ENCODE peak calls at places on chromosomes 4 and X, in seven cellular contexts. One of them, this sample, is unnamed.

GRCh38 chrX:13250831-13251612 is 68.8 kb downstream of the ATXN3L start:
- DNase-seq in HCT116: no peak
- DNase-seq in IMR-90: peak
- DNase-seq in SK-N-SH: no peak
- DNase-seq in K562: peak
- DNase-seq in H1: no peak
- DNase-seq in GM12878: no peak
- DNase-seq in this sample: no peak

GRCh38 chr4:81352476-81352875 is 119.2 kb downstream of the RASGEF1B start:
- DNase-seq in HCT116: no peak
- DNase-seq in IMR-90: peak
- DNase-seq in SK-N-SH: no peak
- DNase-seq in K562: no peak
- DNase-seq in H1: no peak
- DNase-seq in GM12878: no peak
- DNase-seq in this sample: no peak

GRCh38 chr4:113476800-113477199 is 284.7 kb downstream of the CAMK2D start:
- DNase-seq in HCT116: peak
- DNase-seq in IMR-90: peak
- DNase-seq in SK-N-SH: no peak
- DNase-seq in K562: no peak
- DNase-seq in H1: no peak
- DNase-seq in GM12878: no peak
- DNase-seq in this sample: no peak

GRCh38 chrX:150303386-150304097 is 59.6 kb upstream of the MAMLD1 start:
- DNase-seq in HCT116: no peak
- DNase-seq in IMR-90: no peak
- DNase-seq in SK-N-SH: no peak
- DNase-seq in K562: no peak
- DNase-seq in H1: no peak
- DNase-seq in GM12878: no peak
- DNase-seq in this sample: no peak

GRCh38 chr4:108155373-108155772 is 13.4 kb downstream of the LEF1 start:
- DNase-seq in HCT116: no peak
- DNase-seq in IMR-90: peak
- DNase-seq in SK-N-SH: no peak
- DNase-seq in K562: no peak
- DNase-seq in H1: no peak
- DNase-seq in GM12878: no peak
- DNase-seq in this sample: no peak

GRCh38 chrX:104864296-104864695 is 298.3 kb downstream of the IL1RAPL2 start:
- DNase-seq in HCT116: no peak
- DNase-seq in IMR-90: no peak
- DNase-seq in SK-N-SH: no peak
- DNase-seq in K562: no peak
- DNase-seq in H1: no peak
- DNase-seq in GM12878: no peak
- DNase-seq in this sample: no peak

GRCh38 chrX:7706032-7706431 is 136.9 kb upstream of the VCX start:
- DNase-seq in HCT116: no peak
- DNase-seq in IMR-90: no peak
- DNase-seq in SK-N-SH: no peak
- DNase-seq in K562: no peak
- DNase-seq in H1: no peak
- DNase-seq in GM12878: no peak
- DNase-seq in this sample: no peak

GRCh38 chr4:61959087-61959486 is 759.0 kb downstream of the ADGRL3 start:
- DNase-seq in HCT116: no peak
- DNase-seq in IMR-90: no peak
- DNase-seq in SK-N-SH: no peak
- DNase-seq in K562: no peak
- DNase-seq in H1: no peak
- DNase-seq in GM12878: no peak
- DNase-seq in this sample: no peak

GRCh38 chr4:158850800-158851644 is 82.2 kb downstream of the FNIP2 start:
- DNase-seq in HCT116: peak
- DNase-seq in IMR-90: peak
- DNase-seq in SK-N-SH: peak
- DNase-seq in K562: peak
- DNase-seq in H1: no peak
- DNase-seq in GM12878: no peak
- DNase-seq in this sample: no peak

GRCh38 chrX:135893294-135893817 is at the start of the genes CT45A10 and SAGE1:
- DNase-seq in HCT116: no peak
- DNase-seq in IMR-90: no peak
- DNase-seq in SK-N-SH: no peak
- DNase-seq in K562: peak
- DNase-seq in H1: no peak
- DNase-seq in GM12878: no peak
- DNase-seq in this sample: no peak

GRCh38 chr4:36208884-36209473 is 35.3 kb downstream of the ARAP2 start:
- DNase-seq in HCT116: no peak
- DNase-seq in IMR-90: no peak
- DNase-seq in SK-N-SH: no peak
- DNase-seq in K562: no peak
- DNase-seq in H1: no peak
- DNase-seq in GM12878: no peak
- DNase-seq in this sample: no peak

GRCh38 chrX:38882894-38883620 is 81.8 kb downstream of the MID1IP1 start:
- DNase-seq in HCT116: peak
- DNase-seq in IMR-90: peak
- DNase-seq in SK-N-SH: no peak
- DNase-seq in K562: no peak
- DNase-seq in H1: no peak
- DNase-seq in GM12878: no peak
- DNase-seq in this sample: no peak
- TF ChIP-seq RAD21 in HCT116: no peak
- TF ChIP-seq RAD21 in IMR-90: no peak
- TF ChIP-seq RAD21 in SK-N-SH: no peak
- TF ChIP-seq RAD21 in K562: no peak
- TF ChIP-seq RAD21 in H1: no peak
- TF ChIP-seq RAD21 in GM12878: no peak
- TF ChIP-seq RAD21 in this sample: no peak

GRCh38 chr4:8101213-8101781 is 57.3 kb downstream of the ABLIM2 start:
- DNase-seq in HCT116: no peak
- DNase-seq in IMR-90: no peak
- DNase-seq in SK-N-SH: no peak
- DNase-seq in K562: no peak
- DNase-seq in H1: no peak
- DNase-seq in GM12878: no peak
- DNase-seq in this sample: no peak
- TF ChIP-seq RAD21 in HCT116: no peak
- TF ChIP-seq RAD21 in IMR-90: no peak
- TF ChIP-seq RAD21 in SK-N-SH: no peak
- TF ChIP-seq RAD21 in K562: no peak
- TF ChIP-seq RAD21 in H1: no peak
- TF ChIP-seq RAD21 in GM12878: no peak
- TF ChIP-seq RAD21 in this sample: no peak

DNA sequence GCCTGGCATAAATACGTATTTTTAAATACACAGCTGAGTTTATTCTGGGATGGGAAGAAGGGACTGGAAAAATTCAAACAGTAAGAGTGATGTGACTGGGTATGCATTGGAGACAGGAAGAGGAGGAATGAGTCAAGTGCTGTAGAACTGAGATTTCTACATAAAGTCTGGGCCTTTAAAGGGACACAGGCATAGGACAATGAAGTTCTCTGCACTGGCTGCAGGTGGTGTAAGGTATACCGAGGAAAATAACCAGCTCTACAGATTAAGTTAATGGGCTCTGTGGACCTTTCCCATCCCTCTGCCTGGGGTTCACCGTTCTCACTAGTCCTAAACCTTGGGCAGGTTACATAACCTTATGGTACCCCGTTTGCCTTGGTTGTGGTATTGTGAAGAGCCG is 68.7 kb downstream of the DHX15 start:
- DNase-seq in HCT116: no peak
- DNase-seq in IMR-90: no peak
- DNase-seq in SK-N-SH: no peak
- DNase-seq in K562: no peak
- DNase-seq in H1: no peak
- DNase-seq in GM12878: no peak
- DNase-seq in this sample: no peak
- TF ChIP-seq RAD21 in HCT116: no peak
- TF ChIP-seq RAD21 in IMR-90: no peak
- TF ChIP-seq RAD21 in SK-N-SH: no peak
- TF ChIP-seq RAD21 in K562: no peak
- TF ChIP-seq RAD21 in H1: peak
- TF ChIP-seq RAD21 in GM12878: no peak
- TF ChIP-seq RAD21 in this sample: no peak

GRCh38 chrX:107710617-107711391 is 64.8 kb downstream of the TSC22D3 start:
- DNase-seq in HCT116: peak
- DNase-seq in IMR-90: peak
- DNase-seq in SK-N-SH: no peak
- DNase-seq in K562: peak
- DNase-seq in H1: no peak
- DNase-seq in GM12878: peak
- DNase-seq in this sample: peak
- TF ChIP-seq RAD21 in HCT116: no peak
- TF ChIP-seq RAD21 in IMR-90: no peak
- TF ChIP-seq RAD21 in SK-N-SH: no peak
- TF ChIP-seq RAD21 in K562: no peak
- TF ChIP-seq RAD21 in H1: no peak
- TF ChIP-seq RAD21 in GM12878: no peak
- TF ChIP-seq RAD21 in this sample: no peak

DNA sequence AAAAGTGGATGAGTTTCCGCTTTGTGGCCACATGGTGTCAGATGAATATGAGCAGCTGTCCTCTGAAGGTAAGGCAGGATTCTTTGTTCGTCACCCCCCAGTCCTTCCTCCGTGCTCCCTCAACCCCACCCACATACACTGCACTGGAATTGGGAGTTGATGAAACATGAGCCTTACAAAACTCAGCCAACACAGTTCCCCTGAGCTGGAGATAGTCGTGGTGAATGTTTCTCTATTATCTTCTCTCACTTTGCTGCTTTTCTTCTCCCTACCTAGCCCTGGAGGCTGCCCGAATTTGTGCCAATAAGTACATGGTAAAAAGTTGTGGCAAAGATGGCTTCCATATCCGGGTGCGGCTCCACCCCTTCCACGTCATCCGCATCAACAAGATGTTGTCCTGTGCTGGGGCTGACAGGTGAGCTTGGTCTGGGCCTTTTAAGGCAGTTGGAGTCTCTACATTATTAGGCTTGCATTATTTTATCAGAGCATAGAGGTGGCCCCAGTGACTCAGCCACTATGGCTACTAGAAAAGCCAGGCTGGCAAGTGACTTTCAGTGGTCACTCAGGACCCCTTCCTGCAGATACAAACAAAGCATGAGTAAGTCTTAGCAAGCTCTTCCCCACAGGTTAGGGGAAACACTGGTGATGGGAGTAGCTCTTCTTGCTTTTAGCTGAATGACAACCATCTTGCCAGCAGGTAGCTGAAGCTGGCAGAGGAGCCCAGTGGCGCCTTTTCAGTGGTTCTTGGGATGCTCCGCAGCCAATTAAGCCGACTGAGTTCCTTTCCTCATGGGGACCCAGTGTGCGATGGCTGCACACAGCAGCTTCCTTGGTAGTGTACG is 1.6 kb downstream of the RPL10 start:
- DNase-seq in HCT116: no peak
- DNase-seq in IMR-90: no peak
- DNase-seq in SK-N-SH: no peak
- DNase-seq in K562: peak
- DNase-seq in H1: no peak
- DNase-seq in GM12878: no peak
- DNase-seq in this sample: no peak
- TF ChIP-seq RAD21 in HCT116: no peak
- TF ChIP-seq RAD21 in IMR-90: no peak
- TF ChIP-seq RAD21 in SK-N-SH: no peak
- TF ChIP-seq RAD21 in K562: no peak
- TF ChIP-seq RAD21 in H1: no peak
- TF ChIP-seq RAD21 in GM12878: no peak
- TF ChIP-seq RAD21 in this sample: no peak

DNA sequence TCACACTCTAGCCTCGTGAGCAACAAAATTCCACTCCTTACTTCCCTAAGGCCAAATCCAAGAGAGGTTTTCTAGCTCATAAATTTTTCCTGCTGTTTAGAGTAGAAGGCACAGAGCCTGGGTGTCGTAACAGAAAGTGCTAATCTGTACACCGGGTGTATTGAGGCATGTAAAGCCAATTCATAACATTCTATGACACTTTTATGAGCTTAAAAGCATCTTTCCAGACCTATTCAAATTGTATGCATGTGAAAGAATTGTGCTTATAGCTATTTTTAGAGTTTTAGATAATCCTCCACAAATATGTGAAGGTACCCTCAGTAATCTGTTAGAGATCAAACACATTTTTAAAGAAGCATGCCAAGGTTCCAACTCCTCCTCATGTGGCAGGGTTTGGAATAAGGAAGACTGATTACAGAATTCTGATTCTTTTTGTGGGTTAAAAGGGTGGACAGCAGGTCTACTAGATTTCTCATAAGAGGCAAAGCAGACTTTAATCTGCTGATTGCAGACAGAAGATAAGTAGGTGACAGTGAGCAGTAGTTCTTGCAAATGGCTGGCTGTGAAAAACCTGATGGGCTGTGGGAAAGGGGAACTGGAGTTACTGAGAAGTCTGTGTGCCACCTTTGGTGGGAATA is 25.5 kb upstream of the LRCH2 start:
- DNase-seq in HCT116: no peak
- DNase-seq in IMR-90: no peak
- DNase-seq in SK-N-SH: no peak
- DNase-seq in K562: no peak
- DNase-seq in H1: no peak
- DNase-seq in GM12878: no peak
- DNase-seq in this sample: no peak
- TF ChIP-seq RAD21 in HCT116: no peak
- TF ChIP-seq RAD21 in IMR-90: no peak
- TF ChIP-seq RAD21 in SK-N-SH: no peak
- TF ChIP-seq RAD21 in K562: no peak
- TF ChIP-seq RAD21 in H1: no peak
- TF ChIP-seq RAD21 in GM12878: no peak
- TF ChIP-seq RAD21 in this sample: no peak

GRCh38 chrX:34629572-34629971 is 27.5 kb downstream of the TMEM47 start:
- DNase-seq in HCT116: no peak
- DNase-seq in IMR-90: no peak
- DNase-seq in SK-N-SH: no peak
- DNase-seq in K562: no peak
- DNase-seq in H1: no peak
- DNase-seq in GM12878: no peak
- DNase-seq in this sample: no peak

GRCh38 chrX:34619920-34620319 is 37.2 kb downstream of the TMEM47 start:
- DNase-seq in HCT116: no peak
- DNase-seq in IMR-90: no peak
- DNase-seq in SK-N-SH: no peak
- DNase-seq in K562: no peak
- DNase-seq in H1: no peak
- DNase-seq in GM12878: no peak
- DNase-seq in this sample: no peak

GRCh38 chrX:34624416-34624815 is 32.7 kb downstream of the TMEM47 start:
- DNase-seq in HCT116: no peak
- DNase-seq in IMR-90: peak
- DNase-seq in SK-N-SH: no peak
- DNase-seq in K562: no peak
- DNase-seq in H1: no peak
- DNase-seq in GM12878: no peak
- DNase-seq in this sample: no peak
- TF ChIP-seq RAD21 in HCT116: no peak
- TF ChIP-seq RAD21 in IMR-90: no peak
- TF ChIP-seq RAD21 in SK-N-SH: no peak
- TF ChIP-seq RAD21 in K562: no peak
- TF ChIP-seq RAD21 in H1: no peak
- TF ChIP-seq RAD21 in GM12878: no peak
- TF ChIP-seq RAD21 in this sample: no peak

This sample was measured in A549.